ENCODE peak calls at places on chromosomes 2 and 18, in seven cellular contexts. M is RWPE1, P is upper lobe of right lung, R is stomach, T is Peyer's patch, I is dorsolateral prefrontal cortex, O is mammary epithelial cell. F is an unnamed sample.
A peak's percentile ranks its signal among the peaks of the same experiment; 100 is the strongest.

GRCh38 chr2:120231974-120232635 is 8.9 kb upstream of the TMEM185B start:
- DNase-seq in M (peak; percentile 30), P (no peak), R (peak; percentile 60), T (peak; percentile 69), I (no peak), O (peak; percentile 58), F (no peak)

GRCh38 chr18:3594760-3595241 is 144.8 kb downstream of the TGIF1 start:
- DNase-seq in M (no peak), P (no peak), R (peak; percentile 37), T (no peak), I (no peak), O (peak; percentile 68), F (no peak)

GRCh38 chr2:30155202-30155601 is 8.4 kb downstream of the YPEL5 start:
- DNase-seq in M (no peak), P (no peak), R (no peak), T (no peak), I (no peak), O (no peak), F (no peak)

GRCh38 chr2:104734937-104735586 is 118.9 kb upstream of the POU3F3 start:
- DNase-seq in M (no peak), P (no peak), R (no peak), T (no peak), I (no peak), O (no peak), F (no peak)

GRCh38 chr2:216683846-216684245 is 11.5 kb downstream of the IGFBP5 start:
- DNase-seq in M (peak; percentile 95), P (no peak), R (no peak), T (no peak), I (no peak), O (peak; percentile 95), F (peak; percentile 90)

GRCh38 chr2:3575534-3576324 is 669 bp downstream of the RPS7 start:
- DNase-seq in M (peak; percentile 14), P (no peak), R (no peak), T (no peak), I (no peak), O (peak; percentile 14), F (no peak)

GRCh38 chr2:186641132-186641806 is 51.4 kb downstream of the ITGAV start:
- DNase-seq in M (no peak), P (no peak), R (no peak), T (no peak), I (no peak), O (no peak), F (no peak)

GRCh38 chr2:70094171-70094977 is 7.1 kb downstream of the PCBP1 start:
- DNase-seq in M (no peak), P (no peak), R (no peak), T (no peak), I (no peak), O (no peak), F (no peak)

GRCh38 chr2:237365671-237366070 is 48.3 kb downstream of the COL6A3 start:
- DNase-seq in M (no peak), P (no peak), R (no peak), T (no peak), I (no peak), O (no peak), F (no peak)

GRCh38 chr2:65128297-65129190 is 1.4 kb downstream of the RAB1A start:
- DNase-seq in M (no peak), P (no peak), R (peak; percentile 53), T (no peak), I (no peak), O (peak; percentile 58), F (no peak)

GRCh38 chr2:234137400-234138014 is 87.0 kb downstream of the SPP2 start:
- DNase-seq in M (peak; percentile 87), P (no peak), R (no peak), T (no peak), I (no peak), O (peak; percentile 95), F (no peak)

GRCh38 chr18:40984856-40985255 is 970.2 kb upstream of the PIK3C3 start:
- DNase-seq in M (peak; percentile 3), P (no peak), R (no peak), T (no peak), I (no peak), O (peak; percentile 42), F (no peak)

GRCh38 chr2:46376586-46377286 is 79.5 kb downstream of the EPAS1 start:
- DNase-seq in M (no peak), P (no peak), R (no peak), T (no peak), I (no peak), O (no peak), F (no peak)

GRCh38 chr2:131130298-131130596 is 25.1 kb downstream of the PLEKHB2 start:
- DNase-seq in M (no peak), P (no peak), R (no peak), T (no peak), I (no peak), O (no peak), F (no peak)

GRCh38 chr2:241324775-241325174 is 9.1 kb downstream of the SEPTIN2 start:
- DNase-seq in M (no peak), P (no peak), R (no peak), T (no peak), I (no peak), O (no peak), F (no peak)

GRCh38 chr18:7598167-7599062 is 31.3 kb downstream of the PTPRM start:
- DNase-seq in M (no peak), P (no peak), R (no peak), T (no peak), I (no peak), O (no peak), F (no peak)

GRCh38 chr2:128304715-128305554 is 13.7 kb downstream of the HS6ST1 start:
- DNase-seq in M (peak; percentile 97), P (peak; percentile 74), R (peak; percentile 73), T (no peak), I (no peak), O (peak; percentile 99), F (peak; percentile 95)

GRCh38 chr2:112644155-112644932 is 1.4 kb upstream of the SLC20A1 start:
- DNase-seq in M (peak; percentile 86), P (no peak), R (no peak), T (no peak), I (no peak), O (peak; percentile 70), F (no peak)

GRCh38 chr2:117745537-117745936 is 69.0 kb upstream of the DDX18 start:
- DNase-seq in M (no peak), P (no peak), R (no peak), T (no peak), I (no peak), O (no peak), F (no peak)

GRCh38 chr18:57422313-57422872 is 12.8 kb upstream of the ONECUT2 start:
- DNase-seq in M (no peak), P (no peak), R (no peak), T (no peak), I (no peak), O (no peak), F (no peak)

GRCh38 chr2:235820571-235820970 is 326.7 kb downstream of the AGAP1 start:
- DNase-seq in M (no peak), P (no peak), R (no peak), T (no peak), I (no peak), O (peak; percentile 3), F (no peak)

GRCh38 chr2:190789074-190790004 is 91.3 kb upstream of the GLS start:
- DNase-seq in M (no peak), P (no peak), R (no peak), T (no peak), I (no peak), O (no peak), F (no peak)

GRCh38 chr2:100742884-100743283 is 77.1 kb upstream of the NPAS2 start:
- DNase-seq in M (no peak), P (no peak), R (no peak), T (no peak), I (no peak), O (peak; percentile 83), F (peak; percentile 87)

GRCh38 chr2:46458763-46459505 is 20.4 kb upstream of the TMEM247 start:
- DNase-seq in M (no peak), P (no peak), R (no peak), T (no peak), I (no peak), O (no peak), F (no peak)

GRCh38 chr2:42770288-42771131 is 6.6 kb upstream of the OXER1 start:
- DNase-seq in M (peak; percentile 26), P (no peak), R (peak; percentile 25), T (no peak), I (no peak), O (peak; percentile 4), F (no peak)

GRCh38 chr2:205141381-205141780 is 540.9 kb upstream of the NRP2 start:
- DNase-seq in M (no peak), P (no peak), R (no peak), T (no peak), I (no peak), O (no peak), F (no peak)
- TF ChIP-seq CTCF in M (no peak), P (no peak), R (no peak), T (no peak), I (no peak), O (no peak), F (no peak)

DNA sequence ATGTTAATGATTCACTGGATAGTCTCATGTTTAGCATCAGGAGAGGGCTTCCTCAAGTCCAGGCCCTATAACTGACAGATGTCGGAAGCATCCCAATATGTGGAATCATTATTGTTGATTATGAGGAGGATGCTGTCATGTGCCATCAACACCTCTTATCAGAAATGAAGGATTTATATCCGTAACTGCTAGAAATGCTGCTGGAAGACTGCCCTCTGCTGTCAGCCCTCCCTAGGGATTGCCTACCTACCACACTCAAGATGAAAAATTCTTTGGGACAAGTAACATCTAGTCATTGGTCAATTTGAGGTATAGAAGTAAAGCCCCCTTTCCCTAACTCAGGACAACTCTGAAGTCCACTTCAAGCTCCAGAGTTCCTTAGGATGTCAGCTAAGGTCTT is 1166.5 kb upstream of the NXPH2 start:
- DNase-seq in M (no peak), P (no peak), R (no peak), T (no peak), I (no peak), O (no peak), F (no peak)
- TF ChIP-seq CTCF in M (no peak), P (no peak), R (no peak), T (no peak), I (no peak), O (peak; percentile 46), F (no peak)

DNA sequence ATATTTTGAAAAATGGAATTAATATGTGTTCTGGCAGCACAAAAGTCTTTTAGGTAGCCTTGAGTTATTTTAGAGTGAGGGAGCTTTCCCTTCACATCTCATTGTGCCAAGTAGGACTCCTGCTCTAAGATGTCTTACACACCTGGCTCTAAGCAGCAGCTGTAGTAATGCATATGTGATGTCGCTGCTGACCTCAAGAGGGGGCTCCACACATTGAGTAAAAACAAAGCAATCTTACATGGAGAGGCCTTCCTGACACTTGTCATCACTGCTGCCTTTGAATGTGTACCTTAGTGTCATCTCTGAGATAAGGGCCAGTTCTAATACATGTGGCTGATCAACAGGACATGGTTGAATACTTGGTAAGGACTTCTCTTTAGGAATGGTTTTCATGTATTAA is 75.8 kb downstream of the ACTR3 start:
- DNase-seq in M (no peak), P (no peak), R (no peak), T (no peak), I (no peak), O (peak; percentile 27), F (no peak)
- TF ChIP-seq CTCF in M (peak; percentile 14), P (peak; percentile 42), R (no peak), T (peak; percentile 9), I (peak; percentile 40), O (peak; percentile 56), F (peak; percentile 26)

GRCh38 chr2:202201220-202202160 is 36.9 kb downstream of the SUMO1 start:
- DNase-seq in M (no peak), P (no peak), R (no peak), T (no peak), I (no peak), O (no peak), F (no peak)

GRCh38 chr2:202208526-202208925 is 29.9 kb downstream of the SUMO1 start:
- DNase-seq in M (no peak), P (no peak), R (no peak), T (no peak), I (no peak), O (no peak), F (no peak)

GRCh38 chr2:202203348-202203747 is 35.0 kb downstream of the SUMO1 start:
- DNase-seq in M (no peak), P (no peak), R (no peak), T (no peak), I (no peak), O (no peak), F (no peak)
- TF ChIP-seq CTCF in M (no peak), P (no peak), R (no peak), T (no peak), I (no peak), O (no peak), F (no peak)

F was measured in AG09319.